ENCODE peak calls at places on chromosome 22, in five cellular contexts. One of them, this sample, is unnamed.

GRCh38 chr22:20531404-20532181 is 24.2 kb downstream of the MED15 start:
- DNase-seq in lung: peak
- DNase-seq in IMR-90: peak
- DNase-seq in left ventricle myocardium inferior: peak
- DNase-seq in AG04450: no peak
- DNase-seq in this sample: peak

GRCh38 chr22:50071432-50072166 is 13.5 kb upstream of the TTLL8 start:
- DNase-seq in lung: no peak
- DNase-seq in IMR-90: no peak
- DNase-seq in left ventricle myocardium inferior: no peak
- DNase-seq in AG04450: no peak
- DNase-seq in this sample: no peak

GRCh38 chr22:40410272-40410671 is 39.9 kb downstream of the SGSM3 start:
- DNase-seq in lung: no peak
- DNase-seq in IMR-90: no peak
- DNase-seq in left ventricle myocardium inferior: no peak
- DNase-seq in AG04450: no peak
- DNase-seq in this sample: no peak

GRCh38 chr22:41920271-41920976 is 5.5 kb upstream of the SHISA8 start:
- DNase-seq in lung: no peak
- DNase-seq in IMR-90: no peak
- DNase-seq in left ventricle myocardium inferior: no peak
- DNase-seq in AG04450: no peak
- DNase-seq in this sample: no peak

GRCh38 chr22:30649430-30650007 is 13.9 kb downstream of the SLC35E4 start:
- DNase-seq in lung: peak
- DNase-seq in IMR-90: peak
- DNase-seq in left ventricle myocardium inferior: peak
- DNase-seq in AG04450: no peak
- DNase-seq in this sample: peak

GRCh38 chr22:19120829-19121630 is 1.2 kb downstream of the DGCR2 start:
- DNase-seq in lung: peak
- DNase-seq in IMR-90: peak
- DNase-seq in left ventricle myocardium inferior: no peak
- DNase-seq in AG04450: no peak
- DNase-seq in this sample: peak

GRCh38 chr22:47010211-47010610 is 247.8 kb downstream of the TBC1D22A start:
- DNase-seq in lung: no peak
- DNase-seq in IMR-90: no peak
- DNase-seq in left ventricle myocardium inferior: no peak
- DNase-seq in AG04450: no peak
- DNase-seq in this sample: no peak

GRCh38 chr22:41216984-41217383 is 11.9 kb downstream of the L3MBTL2 start:
- DNase-seq in lung: no peak
- DNase-seq in IMR-90: peak
- DNase-seq in left ventricle myocardium inferior: no peak
- DNase-seq in AG04450: peak
- DNase-seq in this sample: peak

GRCh38 chr22:19974935-19975706 is 33.5 kb upstream of the TXNRD2 start:
- DNase-seq in lung: no peak
- DNase-seq in IMR-90: no peak
- DNase-seq in left ventricle myocardium inferior: no peak
- DNase-seq in AG04450: no peak
- DNase-seq in this sample: no peak

DNA sequence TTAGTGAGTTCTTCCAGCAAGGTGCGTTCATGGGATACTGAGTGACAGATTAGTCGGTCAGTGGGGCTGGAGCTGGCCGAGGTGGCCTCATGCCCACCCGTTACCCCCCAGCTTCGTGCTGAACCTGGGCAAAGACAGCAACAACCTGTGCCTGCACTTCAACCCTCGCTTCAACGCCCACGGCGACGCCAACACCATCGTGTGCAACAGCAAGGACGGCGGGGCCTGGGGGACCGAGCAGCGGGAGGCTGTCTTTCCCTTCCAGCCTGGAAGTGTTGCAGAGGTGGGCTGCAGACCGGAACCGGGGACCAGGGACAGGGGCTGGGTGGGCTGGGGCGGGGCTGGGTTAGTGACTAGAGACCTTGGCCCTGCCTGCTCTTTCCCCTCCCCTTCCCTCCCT is 2.9 kb downstream of the LGALS1 start:
- DNase-seq in lung: no peak
- DNase-seq in IMR-90: no peak
- DNase-seq in left ventricle myocardium inferior: no peak
- DNase-seq in AG04450: no peak
- DNase-seq in this sample: no peak
- H3K4me3 ChIP-seq in lung: no peak
- H3K4me3 ChIP-seq in IMR-90: peak
- H3K4me3 ChIP-seq in left ventricle myocardium inferior: peak
- H3K4me3 ChIP-seq in AG04450: peak
- H3K4me3 ChIP-seq in this sample: peak

GRCh38 chr22:31952459-31952858 is 8.1 kb downstream of the YWHAH start:
- DNase-seq in lung: no peak
- DNase-seq in IMR-90: peak
- DNase-seq in left ventricle myocardium inferior: no peak
- DNase-seq in AG04450: peak
- DNase-seq in this sample: peak

GRCh38 chr22:31953251-31953650 is 8.9 kb downstream of the YWHAH start:
- DNase-seq in lung: no peak
- DNase-seq in IMR-90: no peak
- DNase-seq in left ventricle myocardium inferior: no peak
- DNase-seq in AG04450: no peak
- DNase-seq in this sample: no peak

GRCh38 chr22:31956360-31956759 is 12.0 kb downstream of the YWHAH start:
- DNase-seq in lung: no peak
- DNase-seq in IMR-90: no peak
- DNase-seq in left ventricle myocardium inferior: no peak
- DNase-seq in AG04450: no peak
- DNase-seq in this sample: no peak

GRCh38 chr22:31952094-31952401 is 7.7 kb downstream of the YWHAH start:
- DNase-seq in lung: no peak
- DNase-seq in IMR-90: no peak
- DNase-seq in left ventricle myocardium inferior: no peak
- DNase-seq in AG04450: no peak
- DNase-seq in this sample: no peak

GRCh38 chr22:31954535-31955326 is 10.4 kb downstream of the YWHAH start:
- DNase-seq in lung: no peak
- DNase-seq in IMR-90: no peak
- DNase-seq in left ventricle myocardium inferior: no peak
- DNase-seq in AG04450: no peak
- DNase-seq in this sample: no peak
- TF ChIP-seq CTCF in lung: no peak
- TF ChIP-seq CTCF in IMR-90: no peak
- TF ChIP-seq CTCF in left ventricle myocardium inferior: no peak
- TF ChIP-seq CTCF in AG04450: no peak
- TF ChIP-seq CTCF in this sample: no peak

GRCh38 chr22:48070760-48071159 is 1308.3 kb downstream of the TBC1D22A start:
- DNase-seq in lung: no peak
- DNase-seq in IMR-90: no peak
- DNase-seq in left ventricle myocardium inferior: no peak
- DNase-seq in AG04450: no peak
- DNase-seq in this sample: no peak
- H3K4me3 ChIP-seq in lung: no peak
- H3K4me3 ChIP-seq in IMR-90: no peak
- H3K4me3 ChIP-seq in left ventricle myocardium inferior: no peak
- H3K4me3 ChIP-seq in AG04450: no peak
- H3K4me3 ChIP-seq in this sample: no peak

GRCh38 chr22:22111983-22112382 is 129.4 kb upstream of the TOP3B start:
- DNase-seq in lung: no peak
- DNase-seq in IMR-90: no peak
- DNase-seq in left ventricle myocardium inferior: no peak
- DNase-seq in AG04450: no peak
- DNase-seq in this sample: no peak

GRCh38 chr22:22110548-22111266 is 128.1 kb upstream of the TOP3B start:
- DNase-seq in lung: no peak
- DNase-seq in IMR-90: peak
- DNase-seq in left ventricle myocardium inferior: no peak
- DNase-seq in AG04450: peak
- DNase-seq in this sample: peak

GRCh38 chr22:22112533-22113294 is 130.1 kb upstream of the TOP3B start:
- DNase-seq in lung: no peak
- DNase-seq in IMR-90: no peak
- DNase-seq in left ventricle myocardium inferior: no peak
- DNase-seq in AG04450: no peak
- DNase-seq in this sample: no peak

GRCh38 chr22:22111267-22111751 is 128.7 kb upstream of the TOP3B start:
- DNase-seq in lung: no peak
- DNase-seq in IMR-90: peak
- DNase-seq in left ventricle myocardium inferior: no peak
- DNase-seq in AG04450: peak
- DNase-seq in this sample: peak

DNA sequence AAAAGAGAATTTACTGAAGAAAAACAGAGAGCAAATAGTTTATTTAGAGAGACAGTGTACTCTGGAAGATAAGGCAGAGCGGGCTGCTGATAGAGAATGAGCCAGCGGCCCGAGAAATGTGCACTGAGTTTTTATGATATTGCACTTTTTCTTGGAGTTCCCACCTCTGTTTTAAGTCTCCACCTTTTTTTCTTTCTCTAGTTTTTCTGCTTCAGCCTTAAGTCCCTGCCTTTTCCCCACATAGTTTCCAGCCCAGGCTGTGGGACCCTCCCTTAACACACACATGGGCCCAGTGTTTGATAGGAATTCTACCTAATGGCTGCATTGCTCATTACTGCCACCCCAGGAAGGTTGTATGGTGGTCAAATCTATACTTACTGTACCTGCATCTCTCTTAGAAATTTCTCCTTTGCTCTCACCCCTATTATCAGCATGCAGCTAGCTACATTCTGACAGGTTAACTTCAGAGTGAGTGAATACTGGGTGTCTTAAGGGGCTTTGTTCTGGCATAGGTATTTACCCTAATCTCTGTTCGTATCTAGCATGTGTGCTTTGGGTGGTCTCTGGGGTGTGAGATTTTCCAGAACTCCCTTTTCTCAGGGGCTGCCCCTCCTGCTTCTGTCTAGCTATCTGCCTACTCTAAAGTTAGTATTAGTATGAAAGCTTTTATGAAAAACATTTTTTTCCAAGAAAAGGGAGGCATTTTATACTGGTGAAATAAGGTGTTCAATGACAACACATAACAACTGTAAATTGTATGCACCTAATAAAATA is 127.3 kb upstream of the TOP3B start:
- DNase-seq in lung: no peak
- DNase-seq in IMR-90: no peak
- DNase-seq in left ventricle myocardium inferior: no peak
- DNase-seq in AG04450: no peak
- DNase-seq in this sample: no peak
- TF ChIP-seq CTCF in lung: no peak
- TF ChIP-seq CTCF in IMR-90: no peak
- TF ChIP-seq CTCF in left ventricle myocardium inferior: no peak
- TF ChIP-seq CTCF in AG04450: peak
- TF ChIP-seq CTCF in this sample: no peak

DNA sequence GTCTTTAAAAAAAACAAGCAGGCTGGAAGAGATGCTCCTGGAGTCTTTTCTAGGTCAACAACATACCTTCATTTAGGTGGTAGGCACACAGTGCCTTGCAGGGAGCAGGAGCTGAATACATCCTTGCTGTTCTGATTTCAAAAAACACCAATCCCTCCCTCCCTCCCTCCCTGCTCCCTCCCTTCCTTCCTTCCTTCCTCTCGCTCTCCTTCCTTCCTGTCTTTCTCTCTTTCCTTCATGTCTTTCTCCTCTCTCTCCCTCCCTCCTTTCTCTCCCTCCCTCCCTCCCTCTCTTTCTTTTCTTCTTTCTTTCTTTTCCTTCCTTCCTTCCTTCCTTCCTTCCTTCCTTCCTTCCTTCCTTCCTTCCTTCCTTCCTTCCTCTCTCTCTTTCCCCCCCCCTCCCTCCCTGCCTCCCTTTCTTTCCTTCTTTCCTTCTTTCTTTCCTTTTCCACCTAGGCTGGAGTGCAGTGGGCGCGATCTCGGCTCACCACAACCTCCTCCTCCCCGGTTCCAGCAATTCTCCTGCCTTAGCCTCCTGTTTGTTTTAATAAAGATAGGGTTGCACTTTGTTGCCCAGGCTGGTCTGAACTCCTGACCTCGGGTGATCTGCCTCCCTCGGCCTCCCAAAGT is 245.1 kb downstream of the MIAT start:
- DNase-seq in lung: no peak
- DNase-seq in IMR-90: no peak
- DNase-seq in left ventricle myocardium inferior: no peak
- DNase-seq in AG04450: no peak
- DNase-seq in this sample: no peak
- H3K4me3 ChIP-seq in lung: no peak
- H3K4me3 ChIP-seq in IMR-90: no peak
- H3K4me3 ChIP-seq in left ventricle myocardium inferior: peak
- H3K4me3 ChIP-seq in AG04450: no peak
- H3K4me3 ChIP-seq in this sample: no peak

DNA sequence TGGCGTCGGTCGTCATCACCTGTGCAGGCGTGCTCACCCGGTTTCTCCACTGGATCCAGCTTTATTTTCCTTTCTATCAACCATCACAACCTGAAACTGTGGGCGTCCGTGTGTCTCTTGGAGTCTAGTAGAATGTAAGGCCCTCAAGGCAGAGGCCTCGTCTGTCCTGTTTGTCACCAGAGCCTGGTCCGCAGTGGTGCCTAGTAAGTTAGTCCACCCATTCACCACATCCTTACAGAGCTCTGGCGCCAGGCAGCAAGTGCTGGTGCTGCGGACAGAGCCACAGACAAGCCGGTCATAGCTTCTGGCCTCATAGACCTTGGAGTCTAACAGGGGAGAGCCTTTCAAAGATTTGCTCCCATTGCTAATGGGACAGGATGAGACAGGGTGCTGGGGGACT is 64.4 kb upstream of the PARVG start:
- DNase-seq in lung: no peak
- DNase-seq in IMR-90: no peak
- DNase-seq in left ventricle myocardium inferior: no peak
- DNase-seq in AG04450: no peak
- DNase-seq in this sample: no peak
- TF ChIP-seq CTCF in lung: no peak
- TF ChIP-seq CTCF in IMR-90: no peak
- TF ChIP-seq CTCF in left ventricle myocardium inferior: no peak
- TF ChIP-seq CTCF in AG04450: no peak
- TF ChIP-seq CTCF in this sample: no peak

GRCh38 chr22:42937164-42937854 is 77.6 kb downstream of the PACSIN2 start:
- DNase-seq in lung: peak
- DNase-seq in IMR-90: peak
- DNase-seq in left ventricle myocardium inferior: no peak
- DNase-seq in AG04450: no peak
- DNase-seq in this sample: peak

GRCh38 chr22:42938976-42939375 is 76.0 kb downstream of the PACSIN2 start:
- DNase-seq in lung: no peak
- DNase-seq in IMR-90: no peak
- DNase-seq in left ventricle myocardium inferior: no peak
- DNase-seq in AG04450: no peak
- DNase-seq in this sample: no peak

GRCh38 chr22:42939451-42939881 is 75.5 kb downstream of the PACSIN2 start:
- DNase-seq in lung: no peak
- DNase-seq in IMR-90: no peak
- DNase-seq in left ventricle myocardium inferior: no peak
- DNase-seq in AG04450: no peak
- DNase-seq in this sample: no peak

GRCh38 chr22:42939941-42940653 is 74.9 kb downstream of the PACSIN2 start:
- DNase-seq in lung: peak
- DNase-seq in IMR-90: peak
- DNase-seq in left ventricle myocardium inferior: no peak
- DNase-seq in AG04450: peak
- DNase-seq in this sample: peak

GRCh38 chr22:42938449-42938848 is 76.5 kb downstream of the PACSIN2 start:
- DNase-seq in lung: no peak
- DNase-seq in IMR-90: no peak
- DNase-seq in left ventricle myocardium inferior: no peak
- DNase-seq in AG04450: no peak
- DNase-seq in this sample: no peak
- H3K4me3 ChIP-seq in lung: no peak
- H3K4me3 ChIP-seq in IMR-90: no peak
- H3K4me3 ChIP-seq in left ventricle myocardium inferior: no peak
- H3K4me3 ChIP-seq in AG04450: no peak
- H3K4me3 ChIP-seq in this sample: no peak